ENCODE peak calls at places on chromosome 1, in nine cellular contexts. X is cardiac muscle cell; S is CD4-positive, alpha-beta memory T cell; P is hypothalamus; Q is neural progenitor cell; B is omental fat pad; W is M059J; E is RPMI8226; T is IMR-90. Z is an unnamed sample.

GRCh38 chr1:53281180-53281579 is 42.9 kb upstream of the MAGOH start:
- DNase-seq in X (no peak), S (no peak), P (no peak), Q (no peak), B (no peak), W (no peak), E (no peak), T (no peak), Z (no peak)

GRCh38 chr1:100896481-100896982 is 642 bp downstream of the SLC30A7 start:
- DNase-seq in X (peak; percentile 58), S (peak; percentile 77), P (no peak), Q (peak; percentile 14), B (no peak), W (peak; percentile 67), E (peak; percentile 58), T (peak; percentile 65), Z (peak; percentile 54)

GRCh38 chr1:212110617-212111016 is 75.1 kb downstream of the DTL start:
- DNase-seq in X (peak; percentile 86), S (no peak), P (no peak), Q (no peak), B (no peak), W (no peak), E (no peak), T (peak; percentile 22), Z (no peak)

GRCh38 chr1:215887618-215888017 is 320.5 kb downstream of the KCTD3 start:
- DNase-seq in X (no peak), S (no peak), P (no peak), Q (no peak), B (no peak), W (peak; percentile 12), E (no peak), T (peak; percentile 27), Z (no peak)

GRCh38 chr1:165134431-165134830 is 222.1 kb downstream of the LMX1A start:
- DNase-seq in X (no peak), S (no peak), P (no peak), Q (no peak), B (no peak), W (no peak), E (no peak), T (no peak), Z (no peak)

GRCh38 chr1:154729031-154729442 is 121.1 kb upstream of the ADAR start:
- DNase-seq in X (peak; percentile 72), S (no peak), P (no peak), Q (no peak), B (no peak), W (peak; percentile 87), E (no peak), T (peak; percentile 61), Z (peak; percentile 82)

GRCh38 chr1:36981771-36982622 is 52.3 kb downstream of the GRIK3 start:
- DNase-seq in X (no peak), S (no peak), P (no peak), Q (no peak), B (no peak), W (peak; percentile 2), E (no peak), T (no peak), Z (no peak)

GRCh38 chr1:21335750-21336168 is 45.5 kb upstream of the ECE1 start:
- DNase-seq in X (no peak), S (no peak), P (peak; percentile 48), Q (no peak), B (no peak), W (peak; percentile 85), E (peak; percentile 90), T (no peak), Z (peak; percentile 68)

GRCh38 chr1:3190256-3191041 is 121.4 kb downstream of the PRDM16 start:
- DNase-seq in X (no peak), S (no peak), P (no peak), Q (peak; percentile 36), B (no peak), W (no peak), E (no peak), T (no peak), Z (no peak)

GRCh38 chr1:233584931-233585330 is 29.0 kb upstream of the KCNK1 start:
- DNase-seq in X (no peak), S (no peak), P (no peak), Q (no peak), B (no peak), W (no peak), E (no peak), T (no peak), Z (no peak)

GRCh38 chr1:208203127-208203847 is 40.9 kb downstream of the PLXNA2 start:
- DNase-seq in X (peak; percentile 72), S (no peak), P (peak; percentile 64), Q (no peak), B (no peak), W (peak; percentile 90), E (no peak), T (peak; percentile 46), Z (peak; percentile 89)

GRCh38 chr1:69076631-69077030 is 491.1 kb upstream of the LRRC7 start:
- DNase-seq in X (no peak), S (no peak), P (no peak), Q (peak; percentile 21), B (no peak), W (no peak), E (no peak), T (no peak), Z (no peak)

GRCh38 chr1:205456383-205456867 is 580 bp upstream of the BLACAT1 start:
- DNase-seq in X (no peak), S (no peak), P (no peak), Q (peak; percentile 72), B (no peak), W (no peak), E (no peak), T (no peak), Z (no peak)

GRCh38 chr1:74316302-74316701 is 81.1 kb downstream of the TNNI3K start:
- DNase-seq in X (no peak), S (no peak), P (no peak), Q (no peak), B (no peak), W (no peak), E (no peak), T (no peak), Z (no peak)

GRCh38 chr1:164683235-164683634 is 124.3 kb downstream of the PBX1 start:
- DNase-seq in X (no peak), S (no peak), P (no peak), Q (no peak), B (no peak), W (no peak), E (no peak), T (no peak), Z (no peak)

GRCh38 chr1:156920233-156921052 is at the start of gene LRRC71:
- DNase-seq in X (peak; percentile 87), S (peak; percentile 39), P (peak; percentile 33), Q (peak; percentile 96), B (peak; percentile 43), W (peak; percentile 45), E (peak; percentile 72), T (peak; percentile 64), Z (peak; percentile 21)

GRCh38 chr1:29180497-29181412 is 945 bp downstream of the SRSF4 start:
- DNase-seq in X (no peak), S (no peak), P (no peak), Q (no peak), B (no peak), W (no peak), E (peak; percentile 64), T (no peak), Z (no peak)

GRCh38 chr1:107963601-107964396 is 1.2 kb downstream of the VAV3 start:
- DNase-seq in X (peak; percentile 41), S (peak; percentile 48), P (peak; percentile 8), Q (peak; percentile 41), B (no peak), W (peak; percentile 10), E (peak; percentile 58), T (no peak), Z (peak; percentile 40)